ENCODE peak calls at places on chromosomes 16 and 17, in four cellular contexts. One of them, this sample, is unnamed. For H3K79me2, the result is how much of the 10 kb centered on the place peaks cover.

GRCh38 chr17:836154-836553 is 54.0 kb downstream of the MRM3 start:
- DNase-seq in OCI-LY7: no peak
- DNase-seq in hepatocyte: no peak
- DNase-seq in HCT116: no peak
- DNase-seq in this sample: no peak

GRCh38 chr17:13598353-13599167 is 3.2 kb downstream of the HS3ST3A1 start:
- DNase-seq in HCT116: no peak
- DNase-seq in hepatocyte: no peak
- DNase-seq in OCI-LY7: no peak
- DNase-seq in this sample: no peak

GRCh38 chr16:89261691-89262563 is 44.4 kb downstream of the ZNF778 start:
- DNase-seq in OCI-LY7: no peak
- DNase-seq in HCT116: no peak
- DNase-seq in hepatocyte: no peak
- DNase-seq in this sample: no peak

GRCh38 chr16:30030841-30031413 is at the start of gene TLCD3B:
- DNase-seq in OCI-LY7: no peak
- DNase-seq in hepatocyte: no peak
- DNase-seq in HCT116: no peak
- DNase-seq in this sample: no peak

GRCh38 chr16:66459878-66460277 is 32.8 kb downstream of the BEAN1 start:
- DNase-seq in HCT116: no peak
- DNase-seq in hepatocyte: no peak
- DNase-seq in OCI-LY7: no peak
- DNase-seq in this sample: no peak

GRCh38 chr16:23148166-23148512 is 1.1 kb downstream of the USP31 start:
- DNase-seq in OCI-LY7: peak
- DNase-seq in hepatocyte: no peak
- DNase-seq in HCT116: no peak
- DNase-seq in this sample: no peak

GRCh38 chr16:55944377-55944802 is 69.2 kb upstream of the CES5A start:
- DNase-seq in hepatocyte: peak
- DNase-seq in OCI-LY7: peak
- DNase-seq in HCT116: peak
- DNase-seq in this sample: peak

GRCh38 chr16:591892-592517 is 2.1 kb downstream of the RAB40C start:
- DNase-seq in hepatocyte: no peak
- DNase-seq in OCI-LY7: no peak
- DNase-seq in HCT116: no peak
- DNase-seq in this sample: peak

GRCh38 chr16:84253173-84253572 is 13.4 kb upstream of the KCNG4 start:
- DNase-seq in OCI-LY7: no peak
- DNase-seq in HCT116: no peak
- DNase-seq in hepatocyte: no peak
- DNase-seq in this sample: no peak

GRCh38 chr16:31897283-31897682 is 23.7 kb downstream of the ZNF267 start:
- DNase-seq in OCI-LY7: no peak
- DNase-seq in HCT116: no peak
- DNase-seq in hepatocyte: no peak
- DNase-seq in this sample: no peak

GRCh38 chr17:27756467-27757371 is 43.6 kb downstream of the NOS2 start:
- DNase-seq in OCI-LY7: peak
- DNase-seq in HCT116: peak
- DNase-seq in hepatocyte: peak
- DNase-seq in this sample: peak

GRCh38 chr16:57615813-57616212 is 12.6 kb upstream of the ADGRG1 start:
- DNase-seq in HCT116: no peak
- DNase-seq in OCI-LY7: no peak
- DNase-seq in hepatocyte: no peak
- DNase-seq in this sample: no peak

GRCh38 chr16:59880626-59881025 is 1146.5 kb upstream of the GOT2 start:
- DNase-seq in hepatocyte: no peak
- DNase-seq in HCT116: no peak
- DNase-seq in OCI-LY7: no peak
- DNase-seq in this sample: no peak

GRCh38 chr17:48795444-48796162 is 21.4 kb downstream of the TTLL6 start:
- DNase-seq in HCT116: peak
- DNase-seq in OCI-LY7: no peak
- DNase-seq in hepatocyte: peak
- DNase-seq in this sample: no peak

GRCh38 chr17:32646941-32647340 is 160.1 kb downstream of the CDK5R1 start:
- DNase-seq in HCT116: no peak
- DNase-seq in hepatocyte: no peak
- DNase-seq in OCI-LY7: no peak
- DNase-seq in this sample: no peak

GRCh38 chr17:1907818-1908698 is 78.3 kb downstream of the RPA1 start:
- DNase-seq in OCI-LY7: peak
- DNase-seq in HCT116: no peak
- DNase-seq in hepatocyte: peak
- DNase-seq in this sample: peak

GRCh38 chr17:2137342-2138098 is 82.6 kb downstream of the HIC1 start:
- DNase-seq in OCI-LY7: peak
- DNase-seq in HCT116: peak
- DNase-seq in hepatocyte: peak
- DNase-seq in this sample: peak

GRCh38 chr16:85330694-85331188 is 218.5 kb upstream of the CIBAR2 start:
- DNase-seq in hepatocyte: peak
- DNase-seq in OCI-LY7: peak
- DNase-seq in HCT116: peak
- DNase-seq in this sample: peak

GRCh38 chr17:37506678-37507077 is 17.0 kb downstream of the DUSP14 start:
- DNase-seq in HCT116: peak
- DNase-seq in OCI-LY7: peak
- DNase-seq in hepatocyte: peak
- DNase-seq in this sample: peak

GRCh38 chr16:67120025-67120424 is 10.3 kb downstream of the PHAF1 start:
- DNase-seq in HCT116: no peak
- DNase-seq in OCI-LY7: no peak
- DNase-seq in hepatocyte: no peak
- DNase-seq in this sample: no peak

GRCh38 chr16:57798267-57798810 is 4.0 kb downstream of the KIFC3 start:
- DNase-seq in OCI-LY7: no peak
- DNase-seq in hepatocyte: no peak
- DNase-seq in HCT116: no peak
- DNase-seq in this sample: no peak

GRCh38 chr17:77343031-77343866 is 202.5 kb downstream of the SEC14L1 start:
- DNase-seq in HCT116: no peak
- DNase-seq in hepatocyte: no peak
- DNase-seq in OCI-LY7: no peak
- DNase-seq in this sample: no peak

GRCh38 chr17:7328840-7329359 is at the start of gene NEURL4:
- DNase-seq in hepatocyte: no peak
- DNase-seq in OCI-LY7: peak
- DNase-seq in HCT116: no peak
- DNase-seq in this sample: no peak

GRCh38 chr16:57900796-57901479 is 70.0 kb downstream of the CNGB1 start:
- DNase-seq in OCI-LY7: no peak
- DNase-seq in HCT116: no peak
- DNase-seq in hepatocyte: no peak
- DNase-seq in this sample: no peak

GRCh38 chr17:45131616-45132301 is 556 bp downstream of the PLCD3 start:
- DNase-seq in OCI-LY7: peak
- DNase-seq in HCT116: no peak
- DNase-seq in hepatocyte: peak
- DNase-seq in this sample: peak

GRCh38 chr17:50507871-50508572 is at the start of gene MYCBPAP:
- DNase-seq in hepatocyte: peak
- DNase-seq in HCT116: no peak
- DNase-seq in OCI-LY7: peak
- DNase-seq in this sample: peak
- H3K27ac ChIP-seq in hepatocyte: peak
- H3K27ac ChIP-seq in HCT116: no peak
- H3K27ac ChIP-seq in OCI-LY7: peak
- H3K27ac ChIP-seq in this sample: no peak

GRCh38 chr16:81521141-81521626 is 76.6 kb downstream of the CMIP start:
- DNase-seq in OCI-LY7: peak
- DNase-seq in HCT116: no peak
- DNase-seq in hepatocyte: no peak
- DNase-seq in this sample: no peak
- H3K79me2 ChIP-seq in OCI-LY7: under half
- H3K79me2 ChIP-seq in HCT116: half or more
- H3K79me2 ChIP-seq in hepatocyte: half or more
- H3K79me2 ChIP-seq in this sample: under half

GRCh38 chr17:47289302-47289701 is 34.5 kb upstream of the EFCAB13 start:
- DNase-seq in OCI-LY7: no peak
- DNase-seq in hepatocyte: no peak
- DNase-seq in HCT116: no peak
- DNase-seq in this sample: no peak

GRCh38 chr17:47286198-47286914 is 32.7 kb downstream of the ITGB3 start:
- DNase-seq in HCT116: no peak
- DNase-seq in OCI-LY7: peak
- DNase-seq in hepatocyte: no peak
- DNase-seq in this sample: peak

GRCh38 chr17:47288531-47289116 is 35.0 kb downstream of the ITGB3 start:
- DNase-seq in HCT116: no peak
- DNase-seq in hepatocyte: no peak
- DNase-seq in OCI-LY7: no peak
- DNase-seq in this sample: no peak

GRCh38 chr17:47287068-47287467 is 33.4 kb downstream of the ITGB3 start:
- DNase-seq in hepatocyte: no peak
- DNase-seq in OCI-LY7: no peak
- DNase-seq in HCT116: no peak
- DNase-seq in this sample: peak

GRCh38 chr17:47287639-47288038 is 34.0 kb downstream of the ITGB3 start:
- DNase-seq in HCT116: no peak
- DNase-seq in OCI-LY7: no peak
- DNase-seq in hepatocyte: no peak
- DNase-seq in this sample: no peak
- H2AFZ ChIP-seq in HCT116: no peak
- H2AFZ ChIP-seq in OCI-LY7: no peak
- H2AFZ ChIP-seq in hepatocyte: no peak
- H2AFZ ChIP-seq in this sample: peak

GRCh38 chr16:1613728-1614225 is 1.6 kb downstream of the CRAMP1 start:
- DNase-seq in OCI-LY7: peak
- DNase-seq in hepatocyte: peak
- DNase-seq in HCT116: no peak
- DNase-seq in this sample: peak
- H3K27ac ChIP-seq in OCI-LY7: peak
- H3K27ac ChIP-seq in hepatocyte: no peak
- H3K27ac ChIP-seq in HCT116: peak
- H3K27ac ChIP-seq in this sample: peak

GRCh38 chr17:17819111-17819510 is 17.7 kb downstream of the SREBF1 start:
- DNase-seq in hepatocyte: no peak
- DNase-seq in OCI-LY7: no peak
- DNase-seq in HCT116: no peak
- DNase-seq in this sample: no peak
- H3K79me2 ChIP-seq in hepatocyte: under half
- H3K79me2 ChIP-seq in OCI-LY7: under half
- H3K79me2 ChIP-seq in HCT116: half or more
- H3K79me2 ChIP-seq in this sample: under half

GRCh38 chr16:10312784-10313724 is 72.8 kb upstream of the ATF7IP2 start:
- DNase-seq in hepatocyte: no peak
- DNase-seq in OCI-LY7: peak
- DNase-seq in HCT116: no peak
- DNase-seq in this sample: peak
- H2AFZ ChIP-seq in hepatocyte: no peak
- H2AFZ ChIP-seq in OCI-LY7: peak
- H2AFZ ChIP-seq in HCT116: no peak
- H2AFZ ChIP-seq in this sample: peak

This sample was measured in Karpas-422.